ENCODE peak calls at places on chromosomes 16 and 17, in six cellular contexts. J is thoracic aorta, G is small intestine, A is left ventricle myocardium inferior, Q is prostate gland, M is sigmoid colon. Z is an unnamed sample.
A peak's percentile ranks its signal among the peaks of the same experiment; 100 is the strongest.

GRCh38 chr16:16992986-16993783 is 477.6 kb downstream of the XYLT1 start:
- DNase-seq in A (no peak), J (no peak), Q (no peak), M (no peak), G (peak; percentile 25), Z (no peak)

GRCh38 chr16:46908540-46909372 is 24.6 kb downstream of the GPT2 start:
- DNase-seq in Q (peak; percentile 40), J (no peak), M (no peak), A (no peak), G (peak; percentile 46), Z (peak; percentile 61)

GRCh38 chr17:46974086-46974485 is 5.0 kb downstream of the RPRML start:
- DNase-seq in M (no peak), A (no peak), J (no peak), Q (peak; percentile 52), G (no peak), Z (no peak)

GRCh38 chr17:31269597-31269996 is 27.4 kb downstream of the OMG start:
- DNase-seq in M (no peak), Q (no peak), G (no peak), A (no peak), J (no peak), Z (peak; percentile 50)

GRCh38 chr17:44900894-44901293 is 1.6 kb upstream of the EFTUD2 start:
- DNase-seq in G (no peak), Q (no peak), M (peak; percentile 83), J (no peak), A (no peak), Z (peak; percentile 89)

GRCh38 chr17:21532763-21533385 is 156.7 kb downstream of the KCNJ12 start:
- DNase-seq in M (no peak), Q (no peak), G (no peak), J (no peak), A (no peak), Z (no peak)

GRCh38 chr16:89031715-89032659 is 55.0 kb upstream of the CBFA2T3 start:
- DNase-seq in J (no peak), M (no peak), A (peak; percentile 28), Q (no peak), G (peak; percentile 18), Z (no peak)

GRCh38 chr17:80565347-80566053 is 20.9 kb downstream of the RPTOR start:
- DNase-seq in J (no peak), A (no peak), M (peak; percentile 35), G (no peak), Q (no peak), Z (peak; percentile 38)

GRCh38 chr17:76439314-76439928 is 13.5 kb downstream of the UBE2O start:
- DNase-seq in A (no peak), Q (no peak), M (no peak), J (no peak), G (no peak), Z (no peak)

GRCh38 chr16:82344157-82344556 is 174.1 kb upstream of the MPHOSPH6 start:
- DNase-seq in Q (peak; percentile 41), M (no peak), J (no peak), A (no peak), G (peak; percentile 4), Z (no peak)

GRCh38 chr16:6625606-6626005 is 707.0 kb upstream of the RBFOX1 start:
- DNase-seq in J (no peak), Q (no peak), A (no peak), M (no peak), G (no peak), Z (no peak)

GRCh38 chr17:74558882-74559519 is 8.3 kb downstream of the CD300H start:
- DNase-seq in G (no peak), J (no peak), M (no peak), A (no peak), Q (no peak), Z (no peak)

GRCh38 chr17:50710650-50711049 is 2.9 kb upstream of the ANKRD40 start:
- DNase-seq in A (no peak), G (no peak), Q (no peak), M (no peak), J (no peak), Z (no peak)

GRCh38 chr17:9666461-9667050 is 21.2 kb downstream of the USP43 start:
- DNase-seq in Q (no peak), G (peak; percentile 19), M (no peak), J (no peak), A (no peak), Z (no peak)

GRCh38 chr17:81537856-81538555 is 9.8 kb downstream of the FSCN2 start:
- DNase-seq in Q (no peak), G (no peak), A (no peak), J (no peak), M (no peak), Z (no peak)

GRCh38 chr16:84084570-84085270 is 32.0 kb downstream of the MBTPS1 start:
- DNase-seq in M (peak; percentile 70), G (peak; percentile 74), A (peak; percentile 41), J (no peak), Q (peak; percentile 74), Z (peak; percentile 72)

GRCh38 chr16:80791411-80791810 is 13.0 kb downstream of the CDYL2 start:
- DNase-seq in J (no peak), Q (no peak), M (no peak), G (no peak), A (no peak), Z (no peak)

DNA sequence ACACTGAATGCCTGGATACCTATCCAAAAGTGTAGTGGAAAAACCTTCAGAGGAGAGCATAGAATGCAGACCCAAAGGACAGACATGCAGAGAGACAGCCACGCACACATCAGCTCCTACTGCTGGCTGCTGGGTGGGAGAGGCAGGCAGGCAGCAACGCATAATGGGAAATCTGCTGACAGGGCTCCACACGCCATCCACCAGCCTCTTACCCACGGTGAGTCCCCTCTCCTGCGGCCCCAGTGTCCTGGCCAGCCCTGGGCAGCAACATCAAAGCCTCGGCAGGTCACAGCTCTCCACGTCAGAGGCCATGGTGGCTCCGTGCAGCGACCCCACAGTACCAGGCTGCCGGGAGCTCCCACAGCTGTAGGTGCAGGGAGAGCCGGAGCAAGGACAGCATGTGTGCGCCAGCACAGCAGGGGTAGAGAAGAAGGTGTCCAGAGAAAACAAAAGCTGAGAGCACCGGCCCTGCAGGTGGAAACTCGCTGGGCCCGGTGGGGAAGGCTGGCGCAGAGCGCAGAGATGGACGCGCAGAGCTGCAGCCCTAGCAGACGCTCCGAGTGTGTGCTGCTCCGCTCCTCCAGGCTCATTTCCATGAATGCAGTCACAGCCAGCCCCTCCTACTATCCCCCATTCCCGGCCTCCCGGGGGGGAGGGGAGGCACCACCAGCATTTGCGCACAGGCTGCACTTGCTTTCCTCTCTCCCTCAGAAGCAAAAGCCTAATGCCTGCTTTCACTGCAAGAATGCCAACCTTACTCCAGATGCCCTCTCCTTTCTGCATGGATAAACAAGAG is 58.9 kb downstream of the CYTH1 start:
- DNase-seq in Q (no peak), J (no peak), G (no peak), A (peak; percentile 41), M (peak; percentile 89), Z (peak; percentile 84)
- H3K4me1 ChIP-seq in Q (peaks cover 36% of the 10 kb centered on the region), J (peaks cover 37% of the 10 kb centered on the region), G (peaks cover 3% of the 10 kb centered on the region), A (peaks cover 99% of the 10 kb centered on the region), M (peaks cover 60% of the 10 kb centered on the region), Z (peaks cover 85% of the 10 kb centered on the region)

DNA sequence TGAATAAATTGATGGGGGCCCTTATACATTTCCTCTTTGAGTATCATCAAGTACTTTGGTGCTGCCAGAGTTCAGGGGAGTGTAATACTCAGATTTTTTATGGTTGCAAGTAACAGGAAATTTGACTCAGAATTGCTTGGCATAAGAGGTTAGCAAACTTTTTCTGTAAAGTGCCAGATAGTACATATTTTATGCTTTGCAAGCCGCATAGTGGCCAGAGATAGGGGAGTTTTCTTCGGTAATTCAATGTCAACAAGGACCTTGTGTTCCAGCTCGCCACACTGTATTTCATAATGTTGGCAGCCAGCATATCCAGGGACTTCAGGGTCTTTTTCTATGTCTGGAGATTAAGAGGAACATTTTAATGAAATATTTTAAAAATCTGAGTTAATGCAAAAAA is 51.0 kb upstream of the MARCHF10 start:
- DNase-seq in Q (no peak), M (no peak), A (no peak), G (no peak), J (peak; percentile 25), Z (no peak)
- H3K4me1 ChIP-seq in Q (no peaks in the 10 kb centered on the region), M (no peaks in the 10 kb centered on the region), A (no peaks in the 10 kb centered on the region), G (no peaks in the 10 kb centered on the region), J (peaks cover 20% of the 10 kb centered on the region), Z (no peaks in the 10 kb centered on the region)

GRCh38 chr16:19136549-19137196 is 22.9 kb downstream of the ITPRIPL2 start:
- DNase-seq in Q (no peak), J (no peak), A (no peak), G (peak; percentile 36), M (peak; percentile 78), Z (peak; percentile 10)

GRCh38 chr16:19133600-19133999 is 19.8 kb downstream of the ITPRIPL2 start:
- DNase-seq in J (no peak), Q (no peak), A (no peak), G (no peak), M (no peak), Z (no peak)

GRCh38 chr16:19137201-19137601 is 23.4 kb downstream of the ITPRIPL2 start:
- DNase-seq in G (no peak), Q (peak; percentile 75), M (no peak), A (no peak), J (no peak), Z (no peak)

GRCh38 chr16:19135896-19136438 is 22.2 kb downstream of the ITPRIPL2 start:
- DNase-seq in J (no peak), G (peak; percentile 86), M (peak; percentile 70), A (peak; percentile 43), Q (peak; percentile 69), Z (peak; percentile 34)

GRCh38 chr16:19135201-19135838 is 21.6 kb downstream of the ITPRIPL2 start:
- DNase-seq in J (no peak), Q (no peak), G (no peak), M (no peak), A (no peak), Z (no peak)
- H3K4me1 ChIP-seq in J (peaks cover 14% of the 10 kb centered on the region), Q (peaks cover 20% of the 10 kb centered on the region), G (no peaks in the 10 kb centered on the region), M (peaks cover 48% of the 10 kb centered on the region), A (peaks cover 72% of the 10 kb centered on the region), Z (peaks cover 36% of the 10 kb centered on the region)

GRCh38 chr17:82881900-82882714 is 42.3 kb upstream of the ZNF750 start:
- DNase-seq in G (peak; percentile 67), J (no peak), M (peak; percentile 89), A (peak; percentile 57), Q (no peak), Z (no peak)

GRCh38 chr17:82884341-82884871 is 44.6 kb upstream of the ZNF750 start:
- DNase-seq in Q (no peak), A (no peak), G (peak; percentile 13), J (no peak), M (no peak), Z (no peak)

GRCh38 chr17:82883461-82884031 is 43.7 kb upstream of the ZNF750 start:
- DNase-seq in Q (no peak), J (no peak), A (no peak), M (no peak), G (no peak), Z (no peak)

GRCh38 chr17:82881292-82881823 is 41.5 kb upstream of the ZNF750 start:
- DNase-seq in A (peak; percentile 18), G (no peak), Q (no peak), J (no peak), M (no peak), Z (no peak)

DNA sequence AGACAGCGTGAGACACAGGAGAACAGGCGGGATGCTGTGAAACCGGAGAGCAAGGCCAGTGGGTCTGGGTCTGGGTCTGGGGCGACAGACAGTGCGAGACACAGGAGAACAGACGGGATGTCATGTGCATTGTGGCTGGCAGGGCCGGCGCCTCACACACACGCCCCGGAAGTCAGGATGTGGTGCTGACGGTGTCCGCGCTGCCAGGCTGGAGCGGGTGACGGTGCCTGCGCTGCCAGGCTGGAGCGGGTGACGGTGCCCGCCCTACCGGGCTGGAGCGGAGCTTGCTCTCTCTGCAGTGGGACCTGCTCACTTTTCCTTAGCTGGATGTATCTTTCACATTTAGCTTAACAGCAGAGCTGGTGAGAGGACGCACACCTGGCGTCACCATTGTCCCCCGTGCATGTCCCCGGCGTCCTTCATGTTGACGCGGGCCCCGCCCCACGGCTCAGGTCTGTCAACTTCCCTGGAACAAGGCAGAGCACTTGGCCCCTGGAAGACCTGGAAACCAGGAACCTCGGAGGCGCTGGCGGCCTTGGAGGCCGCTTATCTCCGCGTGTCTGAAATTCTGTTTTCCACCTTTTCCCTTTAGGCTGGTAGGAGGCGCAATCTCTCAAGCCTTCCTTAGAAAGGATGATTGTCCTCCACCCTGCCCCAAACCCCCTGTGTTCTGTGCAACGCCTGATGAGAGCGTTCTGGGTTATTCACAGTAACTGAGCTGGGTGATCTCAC is 43.1 kb upstream of the ZNF750 start:
- DNase-seq in A (no peak), J (no peak), M (no peak), G (peak; percentile 82), Q (peak; percentile 80), Z (no peak)
- H3K4me1 ChIP-seq in A (peaks cover 64% of the 10 kb centered on the region), J (peaks cover 21% of the 10 kb centered on the region), M (peaks cover 20% of the 10 kb centered on the region), G (peaks cover 2% of the 10 kb centered on the region), Q (peaks cover 7% of the 10 kb centered on the region), Z (peaks cover 23% of the 10 kb centered on the region)

Z was measured in thyroid gland.